ENCODE peak calls at places on chromosome 21, in four cellular contexts. One of them, this sample, is unnamed.

GRCh38 chr21:27693376-27693775 is 726.5 kb upstream of the ADAMTS5 start:
- DNase-seq in GM06990: no peak
- DNase-seq in lower lobe of right lung: no peak
- DNase-seq in epithelial cell of esophagus: peak
- DNase-seq in this sample: no peak

GRCh38 chr21:26170471-26171309 is at the start of gene APP:
- DNase-seq in lower lobe of right lung: peak
- DNase-seq in GM06990: peak
- DNase-seq in epithelial cell of esophagus: peak
- DNase-seq in this sample: peak

GRCh38 chr21:26164311-26164710 is 6.3 kb downstream of the APP start:
- DNase-seq in epithelial cell of esophagus: no peak
- DNase-seq in GM06990: no peak
- DNase-seq in lower lobe of right lung: no peak
- DNase-seq in this sample: no peak

GRCh38 chr21:35376406-35377135 is 327.5 kb upstream of the RUNX1 start:
- DNase-seq in GM06990: no peak
- DNase-seq in lower lobe of right lung: no peak
- DNase-seq in epithelial cell of esophagus: no peak
- DNase-seq in this sample: no peak

GRCh38 chr21:26811031-26811430 is 34.2 kb downstream of the ADAMTS1 start:
- DNase-seq in epithelial cell of esophagus: no peak
- DNase-seq in GM06990: no peak
- DNase-seq in lower lobe of right lung: no peak
- DNase-seq in this sample: no peak

GRCh38 chr21:46667735-46668380 is 32.4 kb downstream of the PRMT2 start:
- DNase-seq in GM06990: peak
- DNase-seq in lower lobe of right lung: no peak
- DNase-seq in epithelial cell of esophagus: peak
- DNase-seq in this sample: peak

GRCh38 chr21:41217656-41218380 is 49.9 kb downstream of the BACE2 start:
- DNase-seq in GM06990: no peak
- DNase-seq in lower lobe of right lung: no peak
- DNase-seq in epithelial cell of esophagus: no peak
- DNase-seq in this sample: no peak

GRCh38 chr21:30340714-30341573 is 3.5 kb upstream of the KRTAP27-1 start:
- DNase-seq in lower lobe of right lung: peak
- DNase-seq in epithelial cell of esophagus: peak
- DNase-seq in GM06990: no peak
- DNase-seq in this sample: peak

GRCh38 chr21:28207776-28208175 is 784.9 kb downstream of the LTN1 start:
- DNase-seq in epithelial cell of esophagus: peak
- DNase-seq in GM06990: no peak
- DNase-seq in lower lobe of right lung: no peak
- DNase-seq in this sample: no peak

DNA sequence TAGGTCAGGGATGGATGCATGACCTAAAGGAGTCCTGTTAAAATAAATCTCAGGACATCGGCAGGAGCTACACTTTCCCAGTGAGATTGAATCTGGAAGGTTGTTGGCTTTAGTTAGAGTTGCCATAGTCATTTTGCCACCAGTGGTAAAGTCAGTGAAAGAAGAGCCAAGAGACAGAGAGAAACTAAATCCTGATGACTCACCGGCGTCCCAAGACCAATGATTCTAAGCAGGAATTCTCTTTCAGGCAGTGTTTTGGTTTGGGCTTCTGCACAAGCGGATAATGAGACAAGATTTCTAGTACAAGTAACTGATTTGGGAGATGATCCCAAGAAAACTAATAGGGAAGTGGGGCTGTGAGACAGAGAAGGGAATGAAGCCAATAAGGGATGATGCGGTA is 88.8 kb upstream of the ETS2 start:
- DNase-seq in lower lobe of right lung: no peak
- DNase-seq in epithelial cell of esophagus: peak
- DNase-seq in GM06990: no peak
- DNase-seq in this sample: no peak
- TF ChIP-seq CTCF in lower lobe of right lung: no peak
- TF ChIP-seq CTCF in epithelial cell of esophagus: no peak
- TF ChIP-seq CTCF in GM06990: no peak
- TF ChIP-seq CTCF in this sample: no peak

GRCh38 chr21:44800103-44800502 is 1.5 kb downstream of the UBE2G2 start:
- DNase-seq in GM06990: no peak
- DNase-seq in epithelial cell of esophagus: peak
- DNase-seq in lower lobe of right lung: no peak
- DNase-seq in this sample: no peak
- TF ChIP-seq CTCF in GM06990: peak
- TF ChIP-seq CTCF in epithelial cell of esophagus: peak
- TF ChIP-seq CTCF in lower lobe of right lung: peak
- TF ChIP-seq CTCF in this sample: peak

GRCh38 chr21:42514883-42515228 is 1.2 kb downstream of the SLC37A1 start:
- DNase-seq in GM06990: no peak
- DNase-seq in lower lobe of right lung: no peak
- DNase-seq in epithelial cell of esophagus: peak
- DNase-seq in this sample: no peak

GRCh38 chr21:42518216-42518615 is 4.6 kb downstream of the SLC37A1 start:
- DNase-seq in GM06990: no peak
- DNase-seq in lower lobe of right lung: no peak
- DNase-seq in epithelial cell of esophagus: peak
- DNase-seq in this sample: no peak

GRCh38 chr21:42513985-42514882 is 582 bp downstream of the SLC37A1 start:
- DNase-seq in lower lobe of right lung: peak
- DNase-seq in epithelial cell of esophagus: peak
- DNase-seq in GM06990: peak
- DNase-seq in this sample: peak

GRCh38 chr21:42513151-42513984 is at the start of gene SLC37A1:
- DNase-seq in epithelial cell of esophagus: peak
- DNase-seq in GM06990: peak
- DNase-seq in lower lobe of right lung: peak
- DNase-seq in this sample: peak

DNA sequence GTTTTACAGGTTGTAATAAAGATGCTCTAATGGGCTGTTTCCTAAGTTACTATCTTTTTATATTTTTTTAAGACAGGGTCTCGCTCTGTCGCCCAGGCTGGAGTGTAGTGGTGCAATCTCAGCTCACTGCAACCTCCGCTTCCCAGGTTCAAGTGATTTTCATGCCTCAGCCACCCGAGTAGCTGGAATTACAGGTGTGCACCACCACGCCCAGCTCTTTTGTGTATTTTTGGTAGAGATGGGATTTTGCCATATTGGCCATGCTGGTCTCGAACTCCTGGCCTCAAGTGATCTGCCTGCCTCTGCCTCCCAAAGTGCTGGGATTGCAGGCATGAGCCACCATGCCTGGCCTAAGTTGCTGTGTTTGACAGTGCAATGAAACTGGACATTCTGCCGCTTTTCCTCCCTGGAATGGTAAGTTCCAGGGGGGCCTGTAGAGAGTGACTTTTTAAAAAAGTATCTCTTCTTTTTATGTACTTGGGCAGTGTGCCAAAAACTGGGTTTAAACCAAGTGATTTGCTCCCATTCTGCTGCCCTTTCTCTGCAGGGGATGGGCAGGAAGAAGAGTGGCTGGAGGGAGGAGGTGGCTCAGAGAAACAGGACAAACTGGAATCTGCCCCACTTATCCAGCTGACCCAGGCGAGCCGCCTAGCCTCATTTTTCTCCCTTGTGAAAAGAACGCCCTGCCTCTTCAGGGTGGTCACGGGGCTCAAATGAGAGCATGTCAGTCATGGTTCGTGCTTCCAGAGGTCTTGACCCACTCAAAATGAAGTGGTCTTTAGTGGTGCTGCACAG is 2.3 kb downstream of the SLC37A1 start:
- DNase-seq in lower lobe of right lung: peak
- DNase-seq in epithelial cell of esophagus: peak
- DNase-seq in GM06990: no peak
- DNase-seq in this sample: no peak
- TF ChIP-seq CTCF in lower lobe of right lung: no peak
- TF ChIP-seq CTCF in epithelial cell of esophagus: no peak
- TF ChIP-seq CTCF in GM06990: no peak
- TF ChIP-seq CTCF in this sample: no peak

DNA sequence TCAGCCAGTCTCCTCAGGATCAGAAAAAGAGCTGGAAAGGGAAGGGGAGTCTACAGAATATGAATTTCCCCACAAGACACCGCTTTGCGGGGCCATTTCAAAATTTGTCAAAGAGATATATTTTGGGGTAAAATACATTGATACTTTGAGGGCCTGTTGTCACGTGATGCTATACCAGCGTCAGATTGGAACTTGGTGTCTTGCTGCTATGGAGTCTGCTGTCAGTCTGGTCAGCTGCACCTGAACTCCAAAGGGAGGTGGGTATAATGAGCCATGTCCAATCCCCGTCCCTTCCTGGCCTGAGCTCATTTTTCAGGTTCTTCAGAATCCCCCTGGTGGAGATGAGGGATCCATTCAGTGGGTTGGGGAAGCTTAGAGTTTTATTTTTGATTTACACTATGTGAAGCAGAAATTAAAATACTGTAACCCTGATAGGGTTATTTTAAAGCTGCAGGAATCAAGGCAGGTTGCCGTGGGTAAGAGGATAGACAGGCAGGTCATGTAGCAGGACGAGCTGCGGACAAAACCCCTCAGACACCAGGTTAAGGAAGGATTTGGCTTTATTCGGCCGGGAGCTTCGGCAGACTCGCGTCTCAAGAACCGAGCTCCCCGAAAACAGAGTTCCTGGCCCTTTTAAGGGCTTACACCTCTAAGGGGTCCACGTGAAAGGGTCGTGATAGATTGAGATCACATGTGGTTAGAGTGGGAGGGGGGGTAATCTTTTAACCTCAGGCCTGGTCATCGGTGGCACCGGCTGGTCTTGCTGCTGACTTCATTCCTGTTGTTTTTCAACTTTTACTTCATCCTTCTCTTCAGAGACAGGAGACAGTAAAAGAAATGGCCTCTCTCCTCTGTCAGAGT is 2.2 kb upstream of the POFUT2 start:
- DNase-seq in GM06990: no peak
- DNase-seq in lower lobe of right lung: peak
- DNase-seq in epithelial cell of esophagus: no peak
- DNase-seq in this sample: no peak
- TF ChIP-seq CTCF in GM06990: no peak
- TF ChIP-seq CTCF in lower lobe of right lung: no peak
- TF ChIP-seq CTCF in epithelial cell of esophagus: peak
- TF ChIP-seq CTCF in this sample: no peak

GRCh38 chr21:33268736-33269441 is 2.7 kb downstream of the IL10RB start:
- DNase-seq in GM06990: peak
- DNase-seq in lower lobe of right lung: peak
- DNase-seq in epithelial cell of esophagus: peak
- DNase-seq in this sample: peak
- TF ChIP-seq CTCF in GM06990: no peak
- TF ChIP-seq CTCF in lower lobe of right lung: no peak
- TF ChIP-seq CTCF in epithelial cell of esophagus: no peak
- TF ChIP-seq CTCF in this sample: peak